ENCODE peak calls at places on chromosomes 11 and 22, in four cellular contexts. Q, I, A and T are unnamed samples.

GRCh38 chr11:42237701-42238235 is 778.3 kb upstream of the LRRC4C start:
- DNase-seq in Q (no peak), I (no peak), A (no peak), T (no peak)

GRCh38 chr11:20110908-20111669 is 49.2 kb downstream of the DBX1 start:
- DNase-seq in I (peak), Q (peak), A (peak), T (peak)

GRCh38 chr11:83087035-83087434 is 15.3 kb upstream of the RAB30 start:
- DNase-seq in I (no peak), Q (no peak), A (no peak), T (no peak)

GRCh38 chr11:116107229-116107628 is 603.0 kb upstream of the CADM1 start:
- DNase-seq in I (no peak), A (no peak), Q (no peak), T (no peak)

GRCh38 chr11:69585385-69585784 is 55.6 kb upstream of the CCND1 start:
- DNase-seq in Q (no peak), A (no peak), I (no peak), T (no peak)

GRCh38 chr11:65366340-65366773 is 11.8 kb downstream of the TIGD3 start:
- DNase-seq in I (peak), A (peak), Q (peak), T (peak)

GRCh38 chr11:8224161-8224591 is 39.5 kb downstream of the LMO1 start:
- DNase-seq in Q (no peak), I (no peak), A (no peak), T (no peak)

GRCh38 chr11:4643084-4643483 is 698 bp upstream of the OR51E1 start:
- DNase-seq in A (no peak), Q (no peak), I (no peak), T (no peak)

GRCh38 chr11:118174006-118174567 is 2.4 kb downstream of the SCN2B start:
- DNase-seq in Q (no peak), A (no peak), I (no peak), T (no peak)

GRCh38 chr11:134261626-134262488 is 8.5 kb downstream of the ACAD8 start:
- DNase-seq in Q (peak), I (peak), A (peak), T (peak)

GRCh38 chr22:42887114-42887513 is 30.0 kb upstream of the ARFGAP3 start:
- DNase-seq in I (no peak), Q (no peak), A (no peak), T (no peak)

GRCh38 chr11:8328231-8328794 is 64.6 kb upstream of the LMO1 start:
- DNase-seq in I (no peak), A (no peak), Q (no peak), T (no peak)

GRCh38 chr11:93225642-93226041 is 27.9 kb upstream of the SLC36A4 start:
- DNase-seq in I (no peak), A (no peak), Q (no peak), T (no peak)

GRCh38 chr11:66543263-66544107 is 2.4 kb downstream of the ZDHHC24 start:
- DNase-seq in Q (no peak), A (no peak), I (peak), T (peak)

GRCh38 chr11:66579017-66579606 is 10.7 kb upstream of the CTSF start:
- DNase-seq in Q (peak), A (peak), I (peak), T (peak)

GRCh38 chr22:44596726-44597125 is 98.7 kb upstream of the RTL6 start:
- DNase-seq in Q (no peak), A (no peak), I (no peak), T (no peak)
- TF ChIP-seq CTCF in Q (no peak), A (no peak), I (no peak), T (no peak)

GRCh38 chr11:79503028-79503427 is 62.2 kb upstream of the TENM4 start:
- DNase-seq in I (no peak), A (no peak), Q (peak), T (no peak)
- TF ChIP-seq CTCF in I (no peak), A (no peak), Q (no peak), T (no peak)

DNA sequence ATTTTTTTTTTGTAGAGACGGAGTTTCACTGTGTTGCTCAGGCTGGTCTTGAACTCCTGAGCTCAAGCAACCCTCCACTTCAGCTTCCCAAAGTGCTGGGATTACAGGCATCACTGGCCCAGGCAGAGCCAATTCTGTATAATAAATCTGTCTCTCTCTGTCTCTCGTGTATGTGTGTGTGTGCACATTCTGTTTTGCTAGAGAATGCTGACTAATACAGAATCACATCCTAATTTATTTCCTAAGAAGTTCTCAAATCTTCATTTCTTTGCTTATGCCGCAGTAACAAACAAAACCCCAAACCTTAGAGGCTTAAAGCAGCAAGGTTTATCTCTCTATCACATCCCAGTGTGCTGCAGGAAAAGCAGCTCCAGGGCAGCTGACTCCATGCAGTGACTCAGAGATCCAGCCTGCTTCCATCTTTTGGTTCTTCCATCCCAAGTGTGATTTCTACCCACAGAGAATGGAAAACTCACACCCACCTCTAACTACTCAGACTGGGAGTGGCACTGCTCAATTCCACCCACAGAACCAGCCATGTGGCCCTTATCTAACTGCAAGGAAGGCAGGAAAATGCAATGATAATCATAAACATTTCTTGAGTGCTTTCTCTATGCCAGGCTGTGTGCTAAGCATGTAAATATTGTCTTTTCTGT is 35.1 kb upstream of the LRRC10B start:
- DNase-seq in A (no peak), Q (no peak), I (no peak), T (no peak)
- TF ChIP-seq CTCF in A (no peak), Q (no peak), I (no peak), T (no peak)

GRCh38 chr11:64313491-64314145 is 3.7 kb downstream of the TRMT112 start:
- DNase-seq in Q (no peak), I (no peak), A (no peak), T (no peak)

GRCh38 chr11:64314805-64315561 is 2.4 kb downstream of the TRMT112 start:
- DNase-seq in I (no peak), A (no peak), Q (no peak), T (no peak)

GRCh38 chr11:64317325-64317960 is at the start of gene TRMT112:
- DNase-seq in I (peak), Q (peak), A (peak), T (peak)

GRCh38 chr11:64312947-64313346 is 4.4 kb downstream of the TRMT112 start:
- DNase-seq in Q (no peak), A (no peak), I (no peak), T (no peak)

GRCh38 chr11:64314146-64314804 is 3.1 kb downstream of the TRMT112 start:
- DNase-seq in I (no peak), A (no peak), Q (no peak), T (no peak)
- TF ChIP-seq CTCF in I (no peak), A (no peak), Q (peak), T (no peak)

GRCh38 chr11:2164861-2165555 is 4.0 kb upstream of the INS start:
- DNase-seq in I (no peak), A (no peak), Q (no peak), T (no peak)
- TF ChIP-seq CTCF in I (no peak), A (no peak), Q (no peak), T (no peak)

GRCh38 chr11:88204353-88204752 is 29.1 kb upstream of the RAB38 start:
- DNase-seq in A (no peak), Q (no peak), I (no peak), T (no peak)

GRCh38 chr11:88202498-88202897 is 27.3 kb upstream of the RAB38 start:
- DNase-seq in A (no peak), I (no peak), Q (no peak), T (no peak)

GRCh38 chr11:88208742-88209141 is 33.5 kb upstream of the RAB38 start:
- DNase-seq in Q (no peak), I (no peak), A (no peak), T (no peak)

DNA sequence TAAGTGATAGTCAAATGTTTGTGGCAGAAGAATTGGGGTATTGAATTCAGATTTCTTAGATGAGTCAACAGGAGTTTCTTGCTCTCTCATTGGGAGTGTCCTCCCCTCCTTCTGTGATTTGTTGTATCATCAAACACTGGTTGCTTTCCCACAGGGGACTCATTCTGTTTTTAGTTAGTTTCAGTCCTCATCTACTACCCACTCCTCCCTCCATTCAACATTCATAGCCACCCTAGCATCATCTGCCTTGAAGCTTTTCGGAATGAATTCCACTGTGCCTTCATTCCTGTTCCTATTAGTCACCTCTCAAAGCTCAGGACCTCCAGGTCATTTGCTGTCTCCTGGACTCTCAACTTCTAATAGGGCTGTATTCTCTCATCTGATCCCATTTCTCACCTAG is 31.5 kb upstream of the RAB38 start:
- DNase-seq in I (no peak), Q (no peak), A (no peak), T (no peak)
- TF ChIP-seq CTCF in I (no peak), Q (no peak), A (no peak), T (no peak)